ENCODE peak calls at places on chromosomes 11 and 22, in nine cellular contexts. D is K562, H is thoracic aorta, S is Kasumi-1, P is transverse colon, E is A549, I is GM12865, N is breast epithelium, C is DND-41. T is an unnamed sample.

GRCh38 chr11:116692318-116693106 is 80.3 kb downstream of the BUD13 start:
- DNase-seq in C (no peak), I (no peak), N (no peak), H (no peak), S (no peak), D (no peak), E (no peak), P (no peak), T (no peak)

GRCh38 chr22:40271440-40271839 is 74.9 kb upstream of the ADSL start:
- DNase-seq in I (no peak), C (no peak), S (no peak), N (no peak), P (no peak), H (no peak), E (no peak), D (no peak), T (no peak)

GRCh38 chr11:75706260-75706729 is 11.3 kb upstream of the MOGAT2 start:
- DNase-seq in H (no peak), I (peak), C (peak), N (no peak), P (peak), D (peak), E (peak), S (peak), T (peak)

GRCh38 chr11:26276798-26277424 is 55.0 kb upstream of the ANO3 start:
- DNase-seq in I (peak), N (no peak), E (peak), H (no peak), S (peak), C (peak), D (peak), P (peak), T (no peak)

GRCh38 chr11:12696911-12697581 is 22.8 kb downstream of the TEAD1 start:
- DNase-seq in C (no peak), I (no peak), S (no peak), E (no peak), D (no peak), N (no peak), H (no peak), P (no peak), T (no peak)

GRCh38 chr22:33917744-33918406 is 2.4 kb downstream of the LARGE1 start:
- DNase-seq in P (no peak), I (peak), S (no peak), H (no peak), E (peak), N (no peak), C (no peak), D (no peak), T (no peak)

GRCh38 chr11:2103666-2104523 is 35.3 kb downstream of the IGF2 start:
- DNase-seq in E (no peak), I (no peak), S (no peak), H (no peak), P (no peak), C (no peak), D (no peak), N (no peak), T (no peak)

GRCh38 chr11:30914143-30914762 is 328.1 kb upstream of the MPPED2 start:
- DNase-seq in I (peak), P (peak), N (peak), D (peak), C (no peak), E (peak), S (peak), H (no peak), T (no peak)

T was measured in Peyer's patch.